ENCODE peak calls at places on chromosomes 1 and 21, in seven cellular contexts. One of them, this sample, is unnamed.

GRCh38 chr1:46547481-46548383 is 3.7 kb downstream of the KNCN start:
- DNase-seq in PC-9: peak
- DNase-seq in foreskin fibroblast: peak
- DNase-seq in coronary artery: no peak
- DNase-seq in cardiac muscle cell: peak
- DNase-seq in heart left ventricle: peak
- DNase-seq in kidney epithelial cell: no peak
- DNase-seq in this sample: peak

GRCh38 chr1:209621741-209622655 is 30.2 kb downstream of the LAMB3 start:
- DNase-seq in heart left ventricle: no peak
- DNase-seq in PC-9: no peak
- DNase-seq in cardiac muscle cell: no peak
- DNase-seq in kidney epithelial cell: no peak
- DNase-seq in foreskin fibroblast: no peak
- DNase-seq in coronary artery: no peak
- DNase-seq in this sample: no peak

GRCh38 chr1:236058141-236058626 is 6.7 kb downstream of the NID1 start:
- DNase-seq in foreskin fibroblast: peak
- DNase-seq in cardiac muscle cell: no peak
- DNase-seq in kidney epithelial cell: no peak
- DNase-seq in heart left ventricle: no peak
- DNase-seq in PC-9: no peak
- DNase-seq in coronary artery: no peak
- DNase-seq in this sample: no peak

GRCh38 chr1:59720716-59721115 is 94.0 kb upstream of the HOOK1 start:
- DNase-seq in cardiac muscle cell: no peak
- DNase-seq in coronary artery: no peak
- DNase-seq in kidney epithelial cell: no peak
- DNase-seq in foreskin fibroblast: no peak
- DNase-seq in heart left ventricle: no peak
- DNase-seq in PC-9: no peak
- DNase-seq in this sample: no peak

GRCh38 chr21:42187976-42188653 is 30.8 kb upstream of the ABCG1 start:
- DNase-seq in heart left ventricle: peak
- DNase-seq in kidney epithelial cell: no peak
- DNase-seq in cardiac muscle cell: no peak
- DNase-seq in foreskin fibroblast: no peak
- DNase-seq in PC-9: no peak
- DNase-seq in coronary artery: no peak
- DNase-seq in this sample: no peak

GRCh38 chr1:34235594-34235993 is 58.9 kb downstream of the C1orf94 start:
- DNase-seq in kidney epithelial cell: no peak
- DNase-seq in cardiac muscle cell: no peak
- DNase-seq in PC-9: no peak
- DNase-seq in heart left ventricle: no peak
- DNase-seq in foreskin fibroblast: peak
- DNase-seq in coronary artery: no peak
- DNase-seq in this sample: no peak

GRCh38 chr1:221164029-221164428 is 284.8 kb downstream of the HLX start:
- DNase-seq in kidney epithelial cell: no peak
- DNase-seq in foreskin fibroblast: no peak
- DNase-seq in PC-9: no peak
- DNase-seq in heart left ventricle: no peak
- DNase-seq in coronary artery: no peak
- DNase-seq in cardiac muscle cell: no peak
- DNase-seq in this sample: no peak

GRCh38 chr21:42653492-42654061 is at the start of gene PDE9A:
- DNase-seq in PC-9: peak
- DNase-seq in coronary artery: no peak
- DNase-seq in kidney epithelial cell: no peak
- DNase-seq in foreskin fibroblast: no peak
- DNase-seq in cardiac muscle cell: peak
- DNase-seq in heart left ventricle: no peak
- DNase-seq in this sample: no peak

GRCh38 chr1:18339161-18339560 is 141.6 kb upstream of the KLHDC7A start:
- DNase-seq in cardiac muscle cell: no peak
- DNase-seq in coronary artery: no peak
- DNase-seq in foreskin fibroblast: no peak
- DNase-seq in kidney epithelial cell: no peak
- DNase-seq in heart left ventricle: no peak
- DNase-seq in PC-9: no peak
- DNase-seq in this sample: no peak

GRCh38 chr1:48916121-48917069 is 139.7 kb upstream of the BEND5 start:
- DNase-seq in coronary artery: no peak
- DNase-seq in cardiac muscle cell: peak
- DNase-seq in foreskin fibroblast: peak
- DNase-seq in PC-9: no peak
- DNase-seq in heart left ventricle: no peak
- DNase-seq in kidney epithelial cell: no peak
- DNase-seq in this sample: peak

GRCh38 chr1:110627763-110628162 is 21.6 kb upstream of the KCNA2 start:
- DNase-seq in foreskin fibroblast: no peak
- DNase-seq in cardiac muscle cell: no peak
- DNase-seq in PC-9: no peak
- DNase-seq in coronary artery: no peak
- DNase-seq in heart left ventricle: no peak
- DNase-seq in kidney epithelial cell: no peak
- DNase-seq in this sample: no peak
- TF ChIP-seq CTCF in foreskin fibroblast: no peak
- TF ChIP-seq CTCF in cardiac muscle cell: no peak
- TF ChIP-seq CTCF in PC-9: no peak
- TF ChIP-seq CTCF in coronary artery: no peak
- TF ChIP-seq CTCF in heart left ventricle: no peak
- TF ChIP-seq CTCF in kidney epithelial cell: no peak
- TF ChIP-seq CTCF in this sample: no peak

GRCh38 chr21:35204125-35204524 is 155.0 kb upstream of the RUNX1 start:
- DNase-seq in kidney epithelial cell: no peak
- DNase-seq in coronary artery: no peak
- DNase-seq in foreskin fibroblast: no peak
- DNase-seq in PC-9: no peak
- DNase-seq in heart left ventricle: no peak
- DNase-seq in cardiac muscle cell: no peak
- DNase-seq in this sample: no peak

GRCh38 chr21:35206141-35207125 is 157.3 kb upstream of the RUNX1 start:
- DNase-seq in coronary artery: no peak
- DNase-seq in foreskin fibroblast: no peak
- DNase-seq in PC-9: peak
- DNase-seq in cardiac muscle cell: peak
- DNase-seq in kidney epithelial cell: no peak
- DNase-seq in heart left ventricle: peak
- DNase-seq in this sample: no peak

GRCh38 chr21:35203093-35204021 is 154.3 kb upstream of the RUNX1 start:
- DNase-seq in heart left ventricle: peak
- DNase-seq in PC-9: no peak
- DNase-seq in foreskin fibroblast: peak
- DNase-seq in coronary artery: no peak
- DNase-seq in kidney epithelial cell: no peak
- DNase-seq in cardiac muscle cell: no peak
- DNase-seq in this sample: no peak

GRCh38 chr21:35207322-35207721 is 158.2 kb upstream of the RUNX1 start:
- DNase-seq in heart left ventricle: no peak
- DNase-seq in cardiac muscle cell: no peak
- DNase-seq in foreskin fibroblast: no peak
- DNase-seq in kidney epithelial cell: no peak
- DNase-seq in PC-9: no peak
- DNase-seq in coronary artery: no peak
- DNase-seq in this sample: no peak

DNA sequence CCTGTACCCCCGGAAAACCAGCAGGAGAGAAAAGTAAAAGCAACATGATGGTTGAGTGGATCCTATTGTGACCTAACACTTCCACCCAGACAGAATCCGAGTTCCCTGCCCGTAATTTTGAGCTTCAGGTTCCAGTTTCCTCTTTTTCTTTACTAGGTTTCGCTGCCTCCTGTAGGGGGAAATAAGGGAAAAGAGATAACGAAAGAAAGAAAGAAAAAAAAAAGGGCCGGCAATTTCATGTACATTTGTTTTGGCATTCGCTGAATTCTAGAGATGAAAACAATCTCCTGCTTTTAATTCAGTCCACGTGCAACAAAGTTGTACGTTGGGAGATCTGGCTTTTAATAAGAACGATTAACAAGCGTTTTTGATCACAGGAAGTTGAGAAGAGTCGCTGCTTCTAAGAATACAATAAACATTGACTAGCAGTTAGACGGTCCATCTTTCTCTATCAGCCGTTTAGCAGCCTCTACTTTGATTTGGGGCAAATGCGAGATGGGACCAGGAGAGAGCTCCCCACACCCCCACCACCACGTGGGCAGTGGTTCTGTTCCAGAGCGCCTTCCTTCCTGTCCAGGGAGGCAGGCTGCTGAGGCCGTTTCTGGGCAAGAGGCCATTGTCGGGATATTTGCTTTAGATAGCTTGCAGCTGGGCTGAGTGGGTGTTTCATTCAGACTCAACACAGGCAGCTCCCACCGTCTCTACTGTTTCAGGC is 155.9 kb upstream of the RUNX1 start:
- DNase-seq in foreskin fibroblast: peak
- DNase-seq in heart left ventricle: peak
- DNase-seq in coronary artery: peak
- DNase-seq in cardiac muscle cell: no peak
- DNase-seq in PC-9: no peak
- DNase-seq in kidney epithelial cell: no peak
- DNase-seq in this sample: no peak
- H3K4me3 ChIP-seq in foreskin fibroblast: peak
- H3K4me3 ChIP-seq in heart left ventricle: peak
- H3K4me3 ChIP-seq in coronary artery: peak
- H3K4me3 ChIP-seq in cardiac muscle cell: no peak
- H3K4me3 ChIP-seq in PC-9: no peak
- H3K4me3 ChIP-seq in kidney epithelial cell: no peak
- H3K4me3 ChIP-seq in this sample: no peak

DNA sequence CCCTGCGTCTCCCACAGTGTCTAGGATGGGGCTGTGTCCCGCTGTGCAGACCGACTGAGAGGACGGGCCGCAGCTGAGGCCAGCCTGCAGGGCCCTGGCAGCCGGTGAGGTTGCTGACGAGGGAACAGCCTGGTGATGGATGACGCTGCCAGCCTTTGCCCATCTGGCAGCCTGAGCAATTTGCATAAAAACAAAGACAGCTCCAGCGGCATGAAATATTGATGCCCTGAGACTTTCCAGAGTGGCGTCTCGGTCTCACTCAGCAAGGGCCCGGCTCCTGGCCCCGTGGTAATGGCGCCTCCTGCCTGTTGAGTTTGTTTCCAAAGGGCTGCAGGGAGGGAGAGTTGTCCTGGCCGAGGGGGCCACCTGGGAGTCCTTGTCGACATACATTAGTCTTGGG is 19.1 kb upstream of the KCNA10 start:
- DNase-seq in PC-9: no peak
- DNase-seq in heart left ventricle: no peak
- DNase-seq in coronary artery: no peak
- DNase-seq in foreskin fibroblast: no peak
- DNase-seq in kidney epithelial cell: no peak
- DNase-seq in cardiac muscle cell: no peak
- DNase-seq in this sample: no peak
- TF ChIP-seq CTCF in PC-9: no peak
- TF ChIP-seq CTCF in heart left ventricle: no peak
- TF ChIP-seq CTCF in coronary artery: no peak
- TF ChIP-seq CTCF in foreskin fibroblast: no peak
- TF ChIP-seq CTCF in kidney epithelial cell: no peak
- TF ChIP-seq CTCF in cardiac muscle cell: no peak
- TF ChIP-seq CTCF in this sample: no peak

DNA sequence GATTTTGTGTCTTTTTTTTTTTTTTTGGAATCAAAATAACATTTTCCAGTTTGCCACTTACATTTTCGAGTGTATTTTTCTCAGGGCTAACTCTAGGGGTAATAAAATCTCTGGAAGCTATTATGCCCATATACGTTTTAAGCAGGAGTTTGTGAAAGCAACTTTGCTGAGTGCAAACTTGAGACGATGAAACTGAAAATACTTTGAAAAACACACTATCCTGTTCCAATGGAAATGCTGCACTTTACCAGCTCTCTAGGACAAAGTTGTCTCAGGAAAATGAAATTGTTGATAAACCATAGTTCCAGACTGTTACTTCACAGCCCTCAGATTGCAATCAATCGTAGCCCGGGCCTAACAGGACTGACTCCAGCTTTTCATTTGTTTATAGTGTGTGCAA is 220.7 kb upstream of the PKN2 start:
- DNase-seq in coronary artery: no peak
- DNase-seq in PC-9: no peak
- DNase-seq in foreskin fibroblast: no peak
- DNase-seq in heart left ventricle: no peak
- DNase-seq in cardiac muscle cell: no peak
- DNase-seq in kidney epithelial cell: no peak
- DNase-seq in this sample: no peak
- H3K4me3 ChIP-seq in coronary artery: no peak
- H3K4me3 ChIP-seq in PC-9: no peak
- H3K4me3 ChIP-seq in foreskin fibroblast: no peak
- H3K4me3 ChIP-seq in heart left ventricle: peak
- H3K4me3 ChIP-seq in cardiac muscle cell: no peak
- H3K4me3 ChIP-seq in kidney epithelial cell: no peak
- H3K4me3 ChIP-seq in this sample: no peak

GRCh38 chr1:193069748-193070394 is 10.5 kb downstream of the RO60 start:
- DNase-seq in coronary artery: no peak
- DNase-seq in cardiac muscle cell: no peak
- DNase-seq in foreskin fibroblast: no peak
- DNase-seq in heart left ventricle: no peak
- DNase-seq in PC-9: no peak
- DNase-seq in kidney epithelial cell: no peak
- DNase-seq in this sample: no peak
- TF ChIP-seq CTCF in coronary artery: no peak
- TF ChIP-seq CTCF in cardiac muscle cell: peak
- TF ChIP-seq CTCF in foreskin fibroblast: peak
- TF ChIP-seq CTCF in heart left ventricle: no peak
- TF ChIP-seq CTCF in PC-9: peak
- TF ChIP-seq CTCF in kidney epithelial cell: peak
- TF ChIP-seq CTCF in this sample: peak

DNA sequence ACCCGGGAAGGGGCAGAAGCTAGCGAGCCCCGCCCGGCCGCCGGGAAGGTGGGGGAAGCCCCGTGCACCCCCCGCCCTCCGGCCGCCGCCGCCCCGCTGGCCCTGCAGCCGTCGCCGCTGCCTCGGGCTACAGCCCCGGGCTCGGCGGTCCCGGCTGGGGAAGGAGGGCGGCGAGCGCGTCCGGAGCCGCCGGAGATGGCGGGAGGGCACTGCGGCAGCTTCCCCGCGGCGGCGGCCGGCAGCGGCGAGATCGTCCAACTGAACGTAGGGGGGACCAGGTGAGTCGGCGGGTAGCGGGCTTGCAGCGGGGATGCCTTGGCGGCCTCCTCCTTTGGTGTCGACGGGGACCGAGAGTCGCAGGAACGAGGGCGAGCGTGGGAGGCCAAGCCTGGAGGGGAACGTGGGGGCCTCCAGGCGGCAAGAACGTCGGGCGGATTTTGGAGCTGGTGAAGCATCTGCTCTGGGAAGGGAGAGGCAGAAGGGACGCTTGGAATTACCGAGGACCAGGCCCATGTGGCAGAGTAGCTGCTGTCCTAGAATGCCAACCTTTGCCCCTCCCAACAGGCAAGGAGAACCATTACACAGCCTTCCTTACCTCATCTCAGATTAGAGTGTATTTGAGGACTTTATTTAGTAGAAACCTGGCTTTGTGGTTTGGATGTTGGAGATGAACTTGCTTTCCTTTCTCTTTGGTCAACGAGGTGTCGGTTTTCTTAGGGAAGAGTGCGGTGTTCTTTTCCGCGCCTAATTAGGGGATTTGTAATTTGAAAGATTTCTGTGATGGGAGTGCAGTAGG is 585 bp downstream of the KCTD3 start:
- DNase-seq in cardiac muscle cell: peak
- DNase-seq in foreskin fibroblast: peak
- DNase-seq in coronary artery: peak
- DNase-seq in heart left ventricle: peak
- DNase-seq in PC-9: peak
- DNase-seq in kidney epithelial cell: no peak
- DNase-seq in this sample: no peak
- H3K4me3 ChIP-seq in cardiac muscle cell: peak
- H3K4me3 ChIP-seq in foreskin fibroblast: peak
- H3K4me3 ChIP-seq in coronary artery: peak
- H3K4me3 ChIP-seq in heart left ventricle: peak
- H3K4me3 ChIP-seq in PC-9: peak
- H3K4me3 ChIP-seq in kidney epithelial cell: peak
- H3K4me3 ChIP-seq in this sample: peak

GRCh38 chr1:70866522-70867256 is 180.9 kb downstream of the PTGER3 start:
- DNase-seq in coronary artery: no peak
- DNase-seq in PC-9: no peak
- DNase-seq in heart left ventricle: no peak
- DNase-seq in cardiac muscle cell: no peak
- DNase-seq in foreskin fibroblast: no peak
- DNase-seq in kidney epithelial cell: no peak
- DNase-seq in this sample: no peak
- TF ChIP-seq CTCF in coronary artery: no peak
- TF ChIP-seq CTCF in PC-9: peak
- TF ChIP-seq CTCF in heart left ventricle: no peak
- TF ChIP-seq CTCF in cardiac muscle cell: no peak
- TF ChIP-seq CTCF in foreskin fibroblast: no peak
- TF ChIP-seq CTCF in kidney epithelial cell: no peak
- TF ChIP-seq CTCF in this sample: no peak